ENCODE peak calls at places on chromosomes 3 and 15, in ten cellular contexts. L is upper lobe of right lung, B is mesendoderm, P is adrenal gland, C is SJSA1, R is ovary, W is PC-3, X is stomach, Z is heart left ventricle, Y is tibial nerve. Q is an unnamed sample.

GRCh38 chr3:68468695-68469375 is 463.5 kb downstream of the TAFA4 start:
- DNase-seq in Y (no peak), P (no peak), L (no peak), C (no peak), X (no peak), Z (no peak), R (no peak), B (no peak), W (no peak), Q (no peak)

GRCh38 chr15:99137111-99137546 is 32.2 kb downstream of the SYNM start:
- DNase-seq in W (no peak), Z (no peak), R (no peak), B (no peak), X (no peak), Y (no peak), C (no peak), P (no peak), L (no peak), Q (no peak)

GRCh38 chr3:31300802-31301443 is 231.8 kb upstream of the STT3B start:
- DNase-seq in L (no peak), W (peak; percentile 69), X (no peak), Y (no peak), B (no peak), R (no peak), P (no peak), C (no peak), Z (no peak), Q (no peak)

GRCh38 chr15:59372352-59373211 is at the start of gene MYO1E:
- DNase-seq in L (peak; percentile 90), W (peak; percentile 96), Z (peak; percentile 88), X (peak; percentile 91), R (peak; percentile 87), B (peak; percentile 99), Y (peak; percentile 88), P (peak; percentile 88), C (peak; percentile 92), Q (peak; percentile 94)

GRCh38 chr15:38130739-38131498 is 121.7 kb upstream of the SPRED1 start:
- DNase-seq in W (peak; percentile 92), Y (peak; percentile 86), B (peak; percentile 47), C (no peak), L (peak; percentile 82), X (peak; percentile 49), Z (peak; percentile 76), P (peak; percentile 50), R (peak; percentile 85), Q (peak; percentile 82)

GRCh38 chr15:100901702-100902435 is 17.3 kb upstream of the LRRK1 start:
- DNase-seq in C (peak; percentile 47), P (no peak), Z (no peak), L (no peak), Y (no peak), B (no peak), W (no peak), X (no peak), R (peak; percentile 52), Q (peak; percentile 87)

GRCh38 chr15:66138096-66138783 is 115.3 kb downstream of the MEGF11 start:
- DNase-seq in L (no peak), X (no peak), R (peak; percentile 45), B (no peak), W (no peak), Z (no peak), Y (no peak), P (no peak), C (no peak), Q (no peak)

GRCh38 chr3:182910939-182911781 is 69.2 kb downstream of the DCUN1D1 start:
- DNase-seq in Y (no peak), L (no peak), P (no peak), Z (no peak), R (no peak), B (no peak), X (no peak), C (no peak), W (no peak), Q (no peak)

GRCh38 chr3:49721165-49721860 is 1.8 kb upstream of the AMIGO3 start:
- DNase-seq in B (no peak), X (no peak), Z (peak; percentile 43), R (no peak), P (no peak), Y (no peak), W (no peak), C (no peak), L (peak; percentile 39), Q (no peak)

GRCh38 chr3:73004316-73004715 is 7.7 kb downstream of the PPP4R2 start:
- DNase-seq in R (no peak), L (no peak), W (no peak), C (no peak), Y (no peak), Z (no peak), X (no peak), B (no peak), P (no peak), Q (no peak)

GRCh38 chr3:134018406-134018805 is 11.3 kb downstream of the SLCO2A1 start:
- DNase-seq in Y (no peak), C (no peak), L (no peak), R (no peak), W (no peak), P (no peak), B (no peak), Z (no peak), X (no peak), Q (no peak)

GRCh38 chr3:187228740-187229139 is 31.5 kb downstream of the RTP1 start:
- DNase-seq in R (no peak), B (no peak), C (no peak), W (no peak), X (no peak), Y (no peak), L (no peak), P (no peak), Z (no peak), Q (no peak)

GRCh38 chr3:184336484-184337230 is 743 bp upstream of the FAM131A start:
- DNase-seq in P (peak; percentile 41), W (peak; percentile 48), R (no peak), L (no peak), B (peak; percentile 89), Z (no peak), X (peak; percentile 55), Y (peak; percentile 60), C (peak; percentile 26), Q (no peak)

GRCh38 chr3:195238626-195239118 is 32.3 kb downstream of the XXYLT1 start:
- DNase-seq in L (peak; percentile 56), Y (peak; percentile 8), W (no peak), X (no peak), B (no peak), P (peak; percentile 17), R (no peak), Z (no peak), C (no peak), Q (peak; percentile 39)

GRCh38 chr15:63481105-63481810 is 23.1 kb upstream of the USP3 start:
- DNase-seq in P (no peak), B (no peak), W (peak; percentile 54), Y (no peak), C (no peak), Z (no peak), X (no peak), R (no peak), L (no peak), Q (no peak)

DNA sequence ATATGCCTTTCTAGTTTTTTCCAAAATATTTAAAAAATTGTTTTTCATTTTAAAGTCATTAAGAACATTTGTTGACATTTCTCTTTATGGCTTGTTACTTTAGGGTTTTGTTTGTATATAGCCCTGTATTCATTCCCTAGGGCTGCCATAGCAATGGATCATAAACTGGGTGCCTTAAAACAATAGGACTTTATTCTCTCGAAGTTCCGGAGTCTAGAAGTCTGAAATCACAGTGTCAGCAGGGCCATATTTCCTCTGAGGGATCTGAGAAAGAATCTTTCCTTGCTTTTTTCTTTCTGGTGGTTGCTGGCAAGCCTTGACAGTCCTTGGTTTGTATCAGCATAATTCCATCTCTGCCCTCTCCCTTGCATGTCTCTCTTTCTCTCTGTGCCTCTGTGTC is 63.4 kb upstream of the CADPS start:
- DNase-seq in R (no peak), C (no peak), W (no peak), B (no peak), P (no peak), Y (no peak), X (no peak), Z (no peak), L (no peak), Q (no peak)
- H3K27me3 ChIP-seq in R (no peaks in the 10 kb centered on the region), C (no peaks in the 10 kb centered on the region), W (no peaks in the 10 kb centered on the region), B (no peaks in the 10 kb centered on the region), P (no peaks in the 10 kb centered on the region), Y (no peaks in the 10 kb centered on the region), X (no peaks in the 10 kb centered on the region), Z (no peaks in the 10 kb centered on the region), L (no peaks in the 10 kb centered on the region), Q (no peaks in the 10 kb centered on the region)

DNA sequence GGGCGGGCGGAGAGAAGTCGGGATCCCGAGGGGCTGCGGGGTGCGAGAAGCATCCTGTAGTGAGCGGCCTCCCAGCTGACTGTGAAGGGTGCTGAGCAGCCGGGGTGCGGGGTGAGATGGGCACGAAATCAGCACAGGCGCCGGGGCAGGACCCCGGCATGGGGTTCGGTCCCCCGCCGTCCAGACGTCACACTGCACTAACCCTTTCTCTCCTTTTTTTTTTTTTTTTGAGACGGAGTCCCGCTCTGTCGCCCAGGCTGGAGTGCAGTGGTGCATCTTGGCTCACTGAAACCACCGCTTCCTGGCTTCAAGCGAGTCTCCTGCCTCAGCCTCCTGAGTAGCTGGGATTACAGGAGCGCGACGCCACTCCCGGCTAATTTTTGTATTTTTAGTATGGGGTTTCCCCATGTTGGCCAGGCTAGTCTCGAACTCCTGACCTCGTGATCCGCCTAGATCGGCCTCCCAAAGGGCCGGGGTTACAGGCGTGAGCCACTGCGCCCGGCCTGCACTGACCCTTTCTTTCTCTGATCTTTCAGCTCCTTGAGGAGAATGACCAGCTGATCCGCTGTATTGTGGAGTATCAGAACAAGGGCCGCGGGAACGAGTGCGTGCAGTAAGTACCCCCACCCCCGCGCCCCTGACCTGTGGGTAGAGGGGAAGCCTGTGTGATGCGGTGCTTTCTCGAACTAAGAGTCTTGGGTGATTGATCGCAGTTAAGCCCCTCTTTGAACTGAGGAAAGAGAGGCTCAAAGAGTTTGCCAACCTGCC is 513 bp downstream of the SS18L2 start:
- DNase-seq in X (no peak), B (peak; percentile 27), R (peak; percentile 34), Z (no peak), L (no peak), W (no peak), C (peak; percentile 28), Y (no peak), P (no peak), Q (no peak)
- H3K27ac ChIP-seq in X (peak overlapping the region; percentile 89), B (no peak overlapping the region), R (peak overlapping the region; percentile 70), Z (peak overlapping the region; percentile 79), L (peak overlapping the region; percentile 85), W (peak overlapping the region; percentile 43), C (no peak overlapping the region), Y (peak overlapping the region; percentile 93), P (peak overlapping the region; percentile 90), Q (no peak overlapping the region)

GRCh38 chr3:14810795-14811661 is 7.7 kb upstream of the FGD5 start:
- DNase-seq in R (no peak), P (no peak), C (no peak), W (no peak), L (no peak), Z (no peak), B (peak; percentile 58), Y (no peak), X (no peak), Q (no peak)
- H3K4me3 ChIP-seq in R (peak overlapping the region; percentile 66), P (peak overlapping the region; percentile 34), C (no peak overlapping the region), W (no peak overlapping the region), L (peak overlapping the region; percentile 62), Z (peak overlapping the region; percentile 77), B (peak overlapping the region; percentile 55), Y (peak overlapping the region; percentile 69), X (peak overlapping the region; percentile 56), Q (no peak overlapping the region)

DNA sequence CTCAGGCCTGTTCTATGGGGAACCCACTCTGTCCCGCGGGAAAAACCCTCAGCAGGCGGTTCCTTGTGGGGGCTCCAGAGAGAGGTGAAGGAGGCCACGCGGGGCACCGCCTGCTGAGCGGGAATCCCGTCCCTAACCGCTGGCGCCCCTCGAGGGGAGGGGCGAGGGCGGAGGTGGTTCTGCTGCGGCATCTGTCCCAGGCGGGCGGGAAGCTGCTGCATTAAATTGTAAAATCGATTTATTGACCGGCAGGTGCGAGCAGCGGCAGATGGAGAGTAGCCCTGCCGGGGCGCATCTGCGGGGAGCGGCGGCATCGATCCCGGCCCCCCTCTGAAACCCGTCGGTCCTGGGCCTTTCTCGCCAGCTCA is 3.7 kb upstream of the DLL4 start:
- DNase-seq in X (no peak), L (no peak), Y (no peak), C (no peak), R (no peak), P (no peak), B (no peak), Z (no peak), W (no peak), Q (no peak)
- H3K27me3 ChIP-seq in X (peaks cover 58% of the 10 kb centered on the region), L (peaks cover 44% of the 10 kb centered on the region), Y (peaks cover 55% of the 10 kb centered on the region), C (peaks cover 54% of the 10 kb centered on the region), R (peaks cover 4% of the 10 kb centered on the region), P (peaks cover 24% of the 10 kb centered on the region), B (peaks cover 72% of the 10 kb centered on the region), Z (peaks cover 11% of the 10 kb centered on the region), W (peaks cover 25% of the 10 kb centered on the region), Q (peaks cover 18% of the 10 kb centered on the region)